ENCODE peak calls at places on chromosomes 11 and 22, in five cellular contexts. M, J, S, B and C are unnamed samples.

GRCh38 chr22:37454857-37455686 is 27.8 kb upstream of the ELFN2 start:
- DNase-seq in M (peak; percentile 87), J (no peak), S (no peak), B (peak; percentile 93), C (no peak)

GRCh38 chr11:28625532-28625931 is 517.3 kb downstream of the METTL15 start:
- DNase-seq in M (no peak), J (no peak), S (no peak), B (no peak), C (no peak)

GRCh38 chr11:93444671-93445073 is 98.5 kb downstream of the SMCO4 start:
- DNase-seq in M (no peak), J (no peak), S (no peak), B (peak; percentile 12), C (peak; percentile 68)

GRCh38 chr22:33519140-33519973 is 400.9 kb downstream of the LARGE1 start:
- DNase-seq in M (peak; percentile 8), J (no peak), S (peak; percentile 46), B (peak; percentile 22), C (peak; percentile 71)

GRCh38 chr11:105867742-105868141 is 154.3 kb downstream of the MSANTD4 start:
- DNase-seq in M (no peak), J (no peak), S (no peak), B (peak; percentile 20), C (no peak)

GRCh38 chr11:47004595-47005033 is 68.1 kb downstream of the CSTPP1 start:
- DNase-seq in M (peak; percentile 76), J (peak; percentile 27), S (peak; percentile 25), B (peak; percentile 99), C (no peak)

GRCh38 chr11:97641988-97642387 is 1252.2 kb downstream of the JRKL start:
- DNase-seq in M (no peak), J (no peak), S (no peak), B (no peak), C (no peak)

GRCh38 chr11:71204748-71205664 is 47.4 kb downstream of the SHANK2 start:
- DNase-seq in M (no peak), J (no peak), S (no peak), B (no peak), C (no peak)

GRCh38 chr22:20448630-20449029 is 11.0 kb upstream of the SCARF2 start:
- DNase-seq in M (no peak), J (no peak), S (no peak), B (no peak), C (no peak)

GRCh38 chr22:37187552-37187890 is 526 bp downstream of the C1QTNF6 start:
- DNase-seq in M (peak; percentile 40), J (no peak), S (no peak), B (no peak), C (no peak)

GRCh38 chr11:27217948-27218410 is 145.0 kb downstream of the CCDC34 start:
- DNase-seq in M (peak; percentile 51), J (no peak), S (no peak), B (peak; percentile 84), C (no peak)

GRCh38 chr22:47294222-47294532 is 531.7 kb downstream of the TBC1D22A start:
- DNase-seq in M (peak; percentile 74), J (no peak), S (no peak), B (peak; percentile 69), C (no peak)

GRCh38 chr11:35918716-35919115 is 25.1 kb upstream of the LDLRAD3 start:
- DNase-seq in M (no peak), J (no peak), S (no peak), B (no peak), C (peak; percentile 21)

GRCh38 chr22:36386900-36387663 is 685 bp downstream of the MYH9 start:
- DNase-seq in M (no peak), J (peak; percentile 66), S (peak; percentile 55), B (no peak), C (no peak)

GRCh38 chr11:69335461-69336386 is 41.8 kb downstream of the MYEOV start:
- DNase-seq in M (peak; percentile 38), J (no peak), S (no peak), B (no peak), C (no peak)

GRCh38 chr22:49929553-49929979 is 11.1 kb downstream of the CRELD2 start:
- DNase-seq in M (no peak), J (peak; percentile 88), S (peak; percentile 89), B (no peak), C (peak; percentile 69)

GRCh38 chr11:132231656-132232173 is 861.3 kb downstream of the NTM start:
- DNase-seq in M (no peak), J (no peak), S (no peak), B (no peak), C (no peak)

GRCh38 chr22:46066691-46067090 is 83.6 kb upstream of the PPARA start:
- DNase-seq in M (peak; percentile 47), J (no peak), S (no peak), B (no peak), C (no peak)

GRCh38 chr22:20779813-20780148 is 5.9 kb downstream of the SERPIND1 start:
- DNase-seq in M (peak; percentile 66), J (no peak), S (no peak), B (peak; percentile 90), C (no peak)